ENCODE peak calls at places on chromosomes 5 and 9, in four cellular contexts. E, W, P and B are unnamed samples.

GRCh38 chr5:178770621-178771020 is 40.2 kb upstream of the ZNF354A start:
- DNase-seq in W (no peak), E (no peak), P (no peak), B (no peak)

GRCh38 chr9:134004131-134004873 is 12.2 kb upstream of the VAV2 start:
- DNase-seq in W (no peak), E (no peak), P (no peak), B (no peak)

GRCh38 chr9:137582286-137582860 is 3.6 kb upstream of the DPH7 start:
- DNase-seq in E (no peak), W (peak; percentile 58), P (no peak), B (no peak)

GRCh38 chr5:159178978-159179377 is 30.4 kb downstream of the RNF145 start:
- DNase-seq in P (no peak), E (peak; percentile 87), W (peak; percentile 41), B (no peak)

GRCh38 chr5:170353011-170353890 is 35.9 kb downstream of the KCNMB1 start:
- DNase-seq in P (no peak), W (no peak), E (no peak), B (no peak)

GRCh38 chr9:87570000-87570834 is 72.5 kb downstream of the DAPK1 start:
- DNase-seq in W (no peak), E (no peak), P (no peak), B (no peak)

GRCh38 chr5:27240791-27241190 is 202.4 kb upstream of the CDH9 start:
- DNase-seq in E (no peak), P (no peak), W (no peak), B (no peak)

GRCh38 chr9:33022755-33023154 is 2.3 kb upstream of the DNAJA1 start:
- DNase-seq in W (no peak), P (no peak), E (no peak), B (no peak)

GRCh38 chr5:14189680-14190079 is 46.5 kb downstream of the TRIO start:
- DNase-seq in P (no peak), E (no peak), W (no peak), B (no peak)

GRCh38 chr5:74538206-74538661 is 102.3 kb downstream of the ENC1 start:
- DNase-seq in P (no peak), E (no peak), W (peak; percentile 70), B (no peak)

GRCh38 chr5:117736693-117737092 is 1162.1 kb upstream of the SEMA6A start:
- DNase-seq in W (no peak), P (no peak), E (no peak), B (no peak)

GRCh38 chr9:36903541-36904435 is 130.3 kb downstream of the PAX5 start:
- DNase-seq in W (peak; percentile 77), E (peak; percentile 96), P (peak; percentile 47), B (no peak)

GRCh38 chr5:122091942-122092600 is 14.0 kb upstream of the LOX start:
- DNase-seq in E (peak; percentile 60), P (no peak), W (no peak), B (no peak)

GRCh38 chr5:132470596-132470995 is 20.0 kb downstream of the IRF1 start:
- DNase-seq in W (no peak), P (no peak), E (no peak), B (no peak)

GRCh38 chr5:134458234-134458633 is 46.6 kb upstream of the CDKN2AIPNL start:
- DNase-seq in P (no peak), W (no peak), E (peak; percentile 48), B (no peak)

GRCh38 chr5:1474183-1474839 is 29.1 kb upstream of the SLC6A3 start:
- DNase-seq in W (no peak), P (no peak), E (no peak), B (no peak)

GRCh38 chr9:35828716-35829083 is at the start of gene FAM221B:
- DNase-seq in E (no peak), W (no peak), P (no peak), B (no peak)

GRCh38 chr9:132114102-132114707 is 34.5 kb upstream of the MED27 start:
- DNase-seq in W (peak; percentile 77), P (peak; percentile 9), E (peak; percentile 88), B (peak; percentile 2)

GRCh38 chr5:179801304-179802206 is 5.1 kb downstream of the MGAT4B start:
- DNase-seq in P (peak; percentile 82), E (no peak), W (peak; percentile 84), B (peak; percentile 73)

GRCh38 chr5:9395736-9396135 is 150.1 kb downstream of the SEMA5A start:
- DNase-seq in W (no peak), P (no peak), E (no peak), B (no peak)

GRCh38 chr5:165805756-165806155 is 2300.3 kb downstream of the MAT2B start:
- DNase-seq in P (no peak), E (peak; percentile 37), W (no peak), B (no peak)

GRCh38 chr5:50853151-50853550 is 186.7 kb downstream of the PARP8 start:
- DNase-seq in E (no peak), P (no peak), W (no peak), B (no peak)

GRCh38 chr5:177496111-177497010 is 1.0 kb downstream of the PDLIM7 start:
- DNase-seq in E (peak; percentile 96), P (no peak), W (peak; percentile 59), B (no peak)